ENCODE peak calls at places on chromosomes 2 and 18, in four cellular contexts. One of them, this sample, is unnamed.
A peak's percentile ranks its signal among the peaks of the same experiment; 100 is the strongest.

GRCh38 chr2:59893612-59894011 is 659.8 kb downstream of the BCL11A start:
- DNase-seq in prostate gland: no peak
- DNase-seq in iPS DF 6.9: no peak
- DNase-seq in right lobe of liver: no peak
- DNase-seq in this sample: no peak

GRCh38 chr2:74286725-74287124 is 56.5 kb downstream of the SLC4A5 start:
- DNase-seq in prostate gland: no peak
- DNase-seq in iPS DF 6.9: no peak
- DNase-seq in right lobe of liver: no peak
- DNase-seq in this sample: no peak

GRCh38 chr2:222298311-222299150 is at the start of gene PAX3:
- DNase-seq in prostate gland: no peak
- DNase-seq in iPS DF 6.9: no peak
- DNase-seq in right lobe of liver: no peak
- DNase-seq in this sample: no peak

GRCh38 chr18:32724071-32724696 is 48.6 kb downstream of the KLHL14 start:
- DNase-seq in prostate gland: no peak
- DNase-seq in iPS DF 6.9: no peak
- DNase-seq in right lobe of liver: no peak
- DNase-seq in this sample: no peak

GRCh38 chr2:145739679-145740078 is 1219.8 kb upstream of the ZEB2 start:
- DNase-seq in prostate gland: no peak
- DNase-seq in iPS DF 6.9: no peak
- DNase-seq in right lobe of liver: no peak
- DNase-seq in this sample: no peak

GRCh38 chr18:51235011-51235789 is 37.7 kb upstream of the MEX3C start:
- DNase-seq in prostate gland: no peak
- DNase-seq in iPS DF 6.9: no peak
- DNase-seq in right lobe of liver: no peak
- DNase-seq in this sample: peak; percentile 27

GRCh38 chr2:96233880-96234316 is 25.3 kb upstream of the STARD7 start:
- DNase-seq in prostate gland: no peak
- DNase-seq in iPS DF 6.9: no peak
- DNase-seq in right lobe of liver: no peak
- DNase-seq in this sample: no peak

GRCh38 chr2:121722479-121722878 is 14.2 kb downstream of the NIFK start:
- DNase-seq in prostate gland: no peak
- DNase-seq in iPS DF 6.9: no peak
- DNase-seq in right lobe of liver: no peak
- DNase-seq in this sample: no peak

GRCh38 chr2:42328923-42329322 is 32.1 kb downstream of the COX7A2L start:
- DNase-seq in prostate gland: no peak
- DNase-seq in iPS DF 6.9: no peak
- DNase-seq in right lobe of liver: no peak
- DNase-seq in this sample: no peak

GRCh38 chr2:132929786-132930185 is 259.8 kb upstream of the LYPD1 start:
- DNase-seq in prostate gland: no peak
- DNase-seq in iPS DF 6.9: no peak
- DNase-seq in right lobe of liver: no peak
- DNase-seq in this sample: no peak

GRCh38 chr18:23977103-23977502 is 37.5 kb upstream of the TTC39C start:
- DNase-seq in prostate gland: no peak
- DNase-seq in iPS DF 6.9: no peak
- DNase-seq in right lobe of liver: no peak
- DNase-seq in this sample: no peak

GRCh38 chr2:225694664-225695063 is 295.2 kb downstream of the NYAP2 start:
- DNase-seq in prostate gland: no peak
- DNase-seq in iPS DF 6.9: no peak
- DNase-seq in right lobe of liver: no peak
- DNase-seq in this sample: no peak

GRCh38 chr2:113155331-113155730 is 18.4 kb upstream of the PSD4 start:
- DNase-seq in prostate gland: no peak
- DNase-seq in iPS DF 6.9: no peak
- DNase-seq in right lobe of liver: no peak
- DNase-seq in this sample: no peak

GRCh38 chr18:34280653-34281052 is 55.9 kb upstream of the NOL4 start:
- DNase-seq in prostate gland: no peak
- DNase-seq in iPS DF 6.9: no peak
- DNase-seq in right lobe of liver: no peak
- DNase-seq in this sample: no peak

GRCh38 chr2:239293450-239294430 is 107.1 kb downstream of the HDAC4 start:
- DNase-seq in prostate gland: no peak
- DNase-seq in iPS DF 6.9: no peak
- DNase-seq in right lobe of liver: no peak
- DNase-seq in this sample: no peak

GRCh38 chr2:20540587-20541304 is 93.9 kb downstream of the RHOB start:
- DNase-seq in prostate gland: peak; percentile 33
- DNase-seq in iPS DF 6.9: no peak
- DNase-seq in right lobe of liver: peak; percentile 80
- DNase-seq in this sample: no peak

GRCh38 chr2:119490106-119490505 is 34.2 kb downstream of the SCTR start:
- DNase-seq in prostate gland: no peak
- DNase-seq in iPS DF 6.9: no peak
- DNase-seq in right lobe of liver: no peak
- DNase-seq in this sample: no peak

GRCh38 chr2:154850532-154850931 is 152.0 kb downstream of the KCNJ3 start:
- DNase-seq in prostate gland: no peak
- DNase-seq in iPS DF 6.9: no peak
- DNase-seq in right lobe of liver: no peak
- DNase-seq in this sample: no peak

GRCh38 chr2:143903172-143903856 is 616.6 kb downstream of the ZEB2 start:
- DNase-seq in prostate gland: no peak
- DNase-seq in iPS DF 6.9: no peak
- DNase-seq in right lobe of liver: no peak
- DNase-seq in this sample: no peak

GRCh38 chr2:28393115-28393836 is 618 bp downstream of the FOSL2 start:
- DNase-seq in prostate gland: peak; percentile 58
- DNase-seq in iPS DF 6.9: no peak
- DNase-seq in right lobe of liver: peak; percentile 80
- DNase-seq in this sample: peak; percentile 61

GRCh38 chr2:74238879-74239278 is 40.5 kb downstream of the MTHFD2 start:
- DNase-seq in prostate gland: no peak
- DNase-seq in iPS DF 6.9: no peak
- DNase-seq in right lobe of liver: no peak
- DNase-seq in this sample: no peak

GRCh38 chr2:217515615-217516309 is 487.0 kb downstream of the TNS1 start:
- DNase-seq in prostate gland: no peak
- DNase-seq in iPS DF 6.9: no peak
- DNase-seq in right lobe of liver: no peak
- DNase-seq in this sample: no peak

GRCh38 chr2:162258169-162258568 is 14.9 kb upstream of the FAP start:
- DNase-seq in prostate gland: no peak
- DNase-seq in iPS DF 6.9: no peak
- DNase-seq in right lobe of liver: no peak
- DNase-seq in this sample: no peak

GRCh38 chr2:241733391-241734207 is 831 bp upstream of the D2HGDH start:
- DNase-seq in prostate gland: no peak
- DNase-seq in iPS DF 6.9: no peak
- DNase-seq in right lobe of liver: no peak
- DNase-seq in this sample: no peak

GRCh38 chr18:36602071-36602470 is 226.7 kb downstream of the TPGS2 start:
- DNase-seq in prostate gland: no peak
- DNase-seq in iPS DF 6.9: no peak
- DNase-seq in right lobe of liver: no peak
- DNase-seq in this sample: no peak

GRCh38 chr2:204664708-204665121 is 119.4 kb downstream of the PARD3B start:
- DNase-seq in prostate gland: no peak
- DNase-seq in iPS DF 6.9: no peak
- DNase-seq in right lobe of liver: no peak
- DNase-seq in this sample: peak; percentile 93

GRCh38 chr2:137966043-137966442 is 1.8 kb downstream of the HNMT start:
- DNase-seq in prostate gland: no peak
- DNase-seq in iPS DF 6.9: no peak
- DNase-seq in right lobe of liver: no peak
- DNase-seq in this sample: no peak

GRCh38 chr2:96841707-96842495 is 1.9 kb downstream of the ANKRD23 start:
- DNase-seq in prostate gland: no peak
- DNase-seq in iPS DF 6.9: no peak
- DNase-seq in right lobe of liver: no peak
- DNase-seq in this sample: no peak

GRCh38 chr2:111632661-111633060 is 251.3 kb downstream of the ANAPC1 start:
- DNase-seq in prostate gland: no peak
- DNase-seq in iPS DF 6.9: no peak
- DNase-seq in right lobe of liver: no peak
- DNase-seq in this sample: no peak

GRCh38 chr2:41884718-41885117 is 163.1 kb upstream of the PKDCC start:
- DNase-seq in prostate gland: no peak
- DNase-seq in iPS DF 6.9: no peak
- DNase-seq in right lobe of liver: no peak
- DNase-seq in this sample: no peak

GRCh38 chr18:25853716-25854465 is 236.5 kb downstream of the SS18 start:
- DNase-seq in prostate gland: no peak
- DNase-seq in iPS DF 6.9: no peak
- DNase-seq in right lobe of liver: no peak
- DNase-seq in this sample: no peak

GRCh38 chr2:235570966-235571692 is 77.3 kb downstream of the AGAP1 start:
- DNase-seq in prostate gland: no peak
- DNase-seq in iPS DF 6.9: no peak
- DNase-seq in right lobe of liver: no peak
- DNase-seq in this sample: no peak

GRCh38 chr2:235569837-235570236 is 76.0 kb downstream of the AGAP1 start:
- DNase-seq in prostate gland: no peak
- DNase-seq in iPS DF 6.9: no peak
- DNase-seq in right lobe of liver: no peak
- DNase-seq in this sample: peak; percentile 51

GRCh38 chr2:235572592-235572991 is 78.7 kb downstream of the AGAP1 start:
- DNase-seq in prostate gland: no peak
- DNase-seq in iPS DF 6.9: no peak
- DNase-seq in right lobe of liver: no peak
- DNase-seq in this sample: no peak

GRCh38 chr2:235568431-235568830 is 74.6 kb downstream of the AGAP1 start:
- DNase-seq in prostate gland: no peak
- DNase-seq in iPS DF 6.9: no peak
- DNase-seq in right lobe of liver: no peak
- DNase-seq in this sample: no peak

GRCh38 chr2:235570256-235570655 is 76.4 kb downstream of the AGAP1 start:
- DNase-seq in prostate gland: no peak
- DNase-seq in iPS DF 6.9: no peak
- DNase-seq in right lobe of liver: no peak
- DNase-seq in this sample: no peak
- H3K27ac ChIP-seq in prostate gland: peak overlapping the region; percentile 43
- H3K27ac ChIP-seq in iPS DF 6.9: no peak overlapping the region
- H3K27ac ChIP-seq in right lobe of liver: no peak overlapping the region
- H3K27ac ChIP-seq in this sample: peak overlapping the region; percentile 36

GRCh38 chr2:150476213-150476740 is 11.2 kb downstream of the RND3 start:
- DNase-seq in prostate gland: no peak
- DNase-seq in iPS DF 6.9: no peak
- DNase-seq in right lobe of liver: no peak
- DNase-seq in this sample: no peak
- H3K27ac ChIP-seq in prostate gland: peak overlapping the region; percentile 8
- H3K27ac ChIP-seq in iPS DF 6.9: no peak overlapping the region
- H3K27ac ChIP-seq in right lobe of liver: peak overlapping the region; percentile 89
- H3K27ac ChIP-seq in this sample: peak overlapping the region; percentile 3

GRCh38 chr2:45857206-45857605 is 205.7 kb downstream of the PRKCE start:
- DNase-seq in prostate gland: no peak
- DNase-seq in iPS DF 6.9: no peak
- DNase-seq in right lobe of liver: no peak
- DNase-seq in this sample: no peak

GRCh38 chr2:45857848-45858520 is 206.5 kb downstream of the PRKCE start:
- DNase-seq in prostate gland: no peak
- DNase-seq in iPS DF 6.9: no peak
- DNase-seq in right lobe of liver: peak; percentile 57
- DNase-seq in this sample: no peak

GRCh38 chr2:45859682-45860081 is 208.2 kb downstream of the PRKCE start:
- DNase-seq in prostate gland: no peak
- DNase-seq in iPS DF 6.9: no peak
- DNase-seq in right lobe of liver: no peak
- DNase-seq in this sample: no peak

GRCh38 chr2:45855374-45855773 is 203.9 kb downstream of the PRKCE start:
- DNase-seq in prostate gland: no peak
- DNase-seq in iPS DF 6.9: no peak
- DNase-seq in right lobe of liver: no peak
- DNase-seq in this sample: no peak

GRCh38 chr2:45856391-45857055 is 205.0 kb downstream of the PRKCE start:
- DNase-seq in prostate gland: no peak
- DNase-seq in iPS DF 6.9: no peak
- DNase-seq in right lobe of liver: no peak
- DNase-seq in this sample: no peak
- H3K27ac ChIP-seq in prostate gland: no peak overlapping the region
- H3K27ac ChIP-seq in iPS DF 6.9: no peak overlapping the region
- H3K27ac ChIP-seq in right lobe of liver: no peak overlapping the region
- H3K27ac ChIP-seq in this sample: no peak overlapping the region

DNA sequence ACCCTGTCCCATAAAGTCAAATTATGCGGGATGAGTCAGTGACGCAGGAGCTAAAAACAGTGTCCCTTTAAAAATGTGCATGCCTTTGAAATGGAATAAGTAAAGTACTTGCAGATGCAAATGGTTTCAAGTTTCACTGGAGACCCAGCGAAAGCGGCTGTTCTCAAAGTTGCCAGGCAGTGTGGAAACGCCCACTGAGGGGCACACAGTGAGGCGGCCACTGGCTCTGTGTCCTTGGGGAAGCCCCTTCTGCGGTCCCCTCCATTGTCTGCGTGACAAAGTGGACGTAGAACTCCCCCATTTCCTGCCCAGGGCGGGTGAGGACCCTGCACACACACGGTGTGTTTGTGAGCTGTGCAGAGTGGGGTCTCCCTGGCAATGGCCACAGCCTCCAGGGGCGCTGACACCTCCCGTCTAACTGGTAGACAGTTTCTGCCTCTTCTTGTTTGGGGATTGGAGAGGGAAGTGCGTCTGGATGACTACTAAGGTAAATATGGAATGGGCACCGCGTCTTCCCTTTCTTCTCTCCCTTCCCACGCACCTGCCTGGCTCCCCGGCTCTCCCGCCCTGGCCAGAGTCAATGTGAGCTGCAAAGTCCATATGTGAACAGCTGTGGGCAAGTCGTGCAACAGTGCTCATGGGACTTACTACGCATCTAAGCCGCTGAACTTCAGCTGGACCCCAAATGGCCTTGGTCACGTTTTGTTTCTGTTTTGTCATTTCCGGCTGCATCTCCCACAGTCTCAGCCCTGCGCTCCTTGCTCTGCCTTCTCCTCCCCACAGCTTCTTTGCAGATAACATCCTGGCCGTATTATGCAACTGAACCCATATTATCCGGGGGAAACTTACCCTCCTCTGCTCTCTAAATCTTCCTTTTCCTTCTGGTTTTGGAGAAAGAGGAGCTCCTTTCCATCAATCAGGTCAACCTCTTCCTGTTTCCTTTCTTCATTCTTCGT is 33.7 kb upstream of the ZNF516 start:
- DNase-seq in prostate gland: peak; percentile 25
- DNase-seq in iPS DF 6.9: no peak
- DNase-seq in right lobe of liver: no peak
- DNase-seq in this sample: no peak
- H3K27ac ChIP-seq in prostate gland: peak overlapping the region; percentile 73
- H3K27ac ChIP-seq in iPS DF 6.9: no peak overlapping the region
- H3K27ac ChIP-seq in right lobe of liver: no peak overlapping the region
- H3K27ac ChIP-seq in this sample: no peak overlapping the region

DNA sequence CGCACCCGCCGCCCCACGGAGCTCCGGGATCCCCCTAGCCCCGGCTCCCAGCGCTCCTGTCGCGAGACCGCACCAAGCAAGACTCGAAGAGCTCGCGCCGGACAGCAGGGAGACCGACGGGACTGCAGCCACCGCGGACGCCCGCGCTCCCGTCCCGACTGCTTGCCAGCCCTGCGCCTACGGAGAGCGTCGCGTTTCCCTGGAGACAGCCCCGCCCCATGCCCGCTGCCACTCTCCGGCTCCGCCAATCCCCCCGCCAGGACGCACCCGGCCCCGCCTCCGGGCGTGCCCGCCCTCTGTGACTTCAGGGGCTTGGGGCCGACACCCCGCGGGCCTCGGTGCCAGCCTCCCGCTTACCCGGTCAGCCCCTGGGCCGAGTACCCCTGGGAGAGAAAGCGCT is at the start of gene ANKMY1:
- DNase-seq in prostate gland: peak; percentile 52
- DNase-seq in iPS DF 6.9: no peak
- DNase-seq in right lobe of liver: peak; percentile 67
- DNase-seq in this sample: peak; percentile 48
- H3K27ac ChIP-seq in prostate gland: no peak within 1 kb of the TSS
- H3K27ac ChIP-seq in iPS DF 6.9: no peak within 1 kb of the TSS
- H3K27ac ChIP-seq in right lobe of liver: no peak within 1 kb of the TSS
- H3K27ac ChIP-seq in this sample: no peak within 1 kb of the TSS